ENCODE peak calls at places on chromosome 20, in six cellular contexts. H, P, A, B, T and V are unnamed samples.

GRCh38 chr20:53175135-53175780 is 203.1 kb downstream of the TSHZ2 start:
- DNase-seq in H (no peak), P (no peak), T (no peak), A (no peak), B (no peak), V (no peak)

GRCh38 chr20:1377984-1378742 is 14.7 kb downstream of the FKBP1A start:
- DNase-seq in B (peak), P (no peak), A (no peak), H (peak), T (no peak), V (no peak)

GRCh38 chr20:56788041-56788670 is 159.1 kb downstream of the TFAP2C start:
- DNase-seq in A (peak), P (no peak), B (peak), H (peak), T (no peak), V (peak)

GRCh38 chr20:51769941-51770615 is 1.9 kb upstream of the ATP9A start:
- DNase-seq in T (no peak), B (peak), A (no peak), H (no peak), P (no peak), V (no peak)

GRCh38 chr20:56259948-56260347 is 11.4 kb downstream of the MC3R start:
- DNase-seq in A (no peak), H (no peak), T (no peak), P (no peak), B (no peak), V (no peak)

GRCh38 chr20:40844285-40844684 is 155.2 kb upstream of the MAFB start:
- DNase-seq in T (no peak), A (no peak), B (no peak), H (no peak), P (no peak), V (no peak)

GRCh38 chr20:2165871-2166270 is 64.2 kb downstream of the STK35 start:
- DNase-seq in P (no peak), B (no peak), T (no peak), H (no peak), A (no peak), V (no peak)

GRCh38 chr20:37506166-37506725 is 14.8 kb upstream of the NNAT start:
- DNase-seq in B (no peak), P (no peak), H (no peak), A (no peak), T (no peak), V (no peak)

GRCh38 chr20:61162506-61162905 is 89.6 kb upstream of the CDH4 start:
- DNase-seq in T (no peak), B (no peak), H (no peak), P (no peak), A (no peak), V (no peak)

GRCh38 chr20:1376453-1377270 is 16.2 kb downstream of the FKBP1A start:
- DNase-seq in B (no peak), A (no peak), T (no peak), H (no peak), P (no peak), V (no peak)

GRCh38 chr20:11676618-11677289 is 240.9 kb upstream of the BTBD3 start:
- DNase-seq in T (peak), A (peak), B (peak), P (no peak), H (peak), V (peak)

GRCh38 chr20:57999465-58000111 is 228.9 kb downstream of the ANKRD60 start:
- DNase-seq in P (no peak), B (no peak), H (no peak), T (no peak), A (no peak), V (no peak)

GRCh38 chr20:48750941-48751620 is 76.7 kb downstream of the PREX1 start:
- DNase-seq in T (no peak), B (no peak), A (no peak), H (no peak), P (no peak), V (no peak)

GRCh38 chr20:57088436-57088835 is 178.0 kb downstream of the BMP7 start:
- DNase-seq in B (peak), T (no peak), A (peak), P (no peak), H (no peak), V (no peak)

GRCh38 chr20:4813839-4814695 is 92.4 kb downstream of the PRND start:
- DNase-seq in H (no peak), T (no peak), B (no peak), P (peak), A (no peak), V (no peak)

GRCh38 chr20:33437141-33437911 is 6.2 kb downstream of the SNTA1 start:
- DNase-seq in P (no peak), B (no peak), H (no peak), A (peak), T (no peak), V (peak)

GRCh38 chr20:44247131-44247571 is at the start of gene GDAP1L1:
- DNase-seq in P (no peak), H (no peak), B (no peak), A (peak), T (peak), V (no peak)

GRCh38 chr20:58099956-58100730 is 128.3 kb downstream of the ANKRD60 start:
- DNase-seq in B (no peak), P (no peak), A (no peak), H (no peak), T (no peak), V (no peak)

GRCh38 chr20:33914871-33915270 is 78.8 kb upstream of the RALY start:
- DNase-seq in P (peak), T (no peak), A (peak), H (peak), B (peak), V (no peak)

GRCh38 chr20:63406617-63407245 is 45.6 kb upstream of the CHRNA4 start:
- DNase-seq in H (no peak), A (no peak), B (no peak), P (no peak), T (no peak), V (no peak)

GRCh38 chr20:856361-856775 is 22.9 kb downstream of the FAM110A start:
- DNase-seq in B (peak), H (peak), P (no peak), A (peak), T (no peak), V (peak)

GRCh38 chr20:63955846-63956663 is at the start of gene UCKL1:
- DNase-seq in T (peak), H (peak), P (peak), B (peak), A (peak), V (peak)

GRCh38 chr20:21623074-21623780 is 82.2 kb upstream of the PAX1 start:
- DNase-seq in T (no peak), B (no peak), H (no peak), A (no peak), P (no peak), V (no peak)

GRCh38 chr20:41133709-41134361 is 3.5 kb upstream of the PLCG1 start:
- DNase-seq in A (no peak), P (peak), B (no peak), H (no peak), T (no peak), V (no peak)

GRCh38 chr20:10642859-10643559 is 30.8 kb downstream of the JAG1 start:
- DNase-seq in T (no peak), B (no peak), A (no peak), P (no peak), H (no peak), V (no peak)

GRCh38 chr20:44773070-44773829 is 27.6 kb downstream of the KCNK15 start:
- DNase-seq in A (no peak), H (no peak), T (no peak), P (no peak), B (no peak), V (no peak)

GRCh38 chr20:41692479-41693135 is 74.4 kb upstream of the CHD6 start:
- DNase-seq in B (no peak), P (peak), A (peak), H (no peak), T (peak), V (peak)

GRCh38 chr20:25160897-25161296 is 34.6 kb upstream of the ENTPD6 start:
- DNase-seq in A (no peak), H (no peak), T (no peak), P (no peak), B (no peak), V (no peak)

GRCh38 chr20:4174909-4175308 is 159.6 kb upstream of the RNF24 start:
- DNase-seq in A (no peak), P (no peak), B (no peak), H (no peak), T (no peak), V (no peak)

GRCh38 chr20:62303327-62304226 is 780 bp downstream of the ADRM1 start:
- DNase-seq in T (no peak), A (peak), P (peak), H (no peak), B (no peak), V (peak)

GRCh38 chr20:24911461-24911860 is 37.6 kb upstream of the CST7 start:
- DNase-seq in B (no peak), H (no peak), P (peak), T (no peak), A (no peak), V (no peak)

GRCh38 chr20:50266293-50267040 is 75.8 kb downstream of the CEBPB start:
- DNase-seq in H (no peak), B (no peak), A (no peak), T (no peak), P (no peak), V (no peak)